ENCODE peak calls at places on chromosomes 7 and 10, in seven cellular contexts. G is stimulated activated CD4-positive, alpha-beta T cell treated with anti-CD3 and anti-CD28 coated beads, Interleukin-1b, Interleukin-23, amount 100 ng/mL, for 1 hour; B is left cardiac atrium; V is breast epithelium; Z is central memory CD4-positive, alpha-beta T cell; L is activated T-cell treated with anti-CD3 and anti-CD28 coated beads, Interleukin-2, amount 50 U/mL, for 24 hours; K is CD8-positive, alpha-beta memory T cell. W is an unnamed sample.

GRCh38 chr10:73586583-73586984 is 4.6 kb downstream of the USP54 start:
- DNase-seq in G (no peak), B (no peak), V (no peak), Z (no peak), L (no peak), K (no peak), W (no peak)

GRCh38 chr7:374706-375490 is 84.9 kb downstream of the FOXL3 start:
- DNase-seq in G (no peak), B (peak; percentile 14), V (peak; percentile 22), Z (no peak), L (no peak), K (no peak), W (no peak)

GRCh38 chr7:137996386-137996851 is 5.5 kb downstream of the CREB3L2 start:
- DNase-seq in G (no peak), B (peak; percentile 78), V (no peak), Z (no peak), L (no peak), K (no peak), W (no peak)

GRCh38 chr10:78305311-78305710 is 271.6 kb downstream of the RPS24 start:
- DNase-seq in G (no peak), B (no peak), V (peak; percentile 3), Z (no peak), L (no peak), K (no peak), W (no peak)

GRCh38 chr7:6294839-6295238 is 22.4 kb upstream of the CYTH3 start:
- DNase-seq in G (no peak), B (no peak), V (no peak), Z (no peak), L (no peak), K (no peak), W (no peak)

GRCh38 chr10:51895209-51895608 is 195.8 kb upstream of the CSTF2T start:
- DNase-seq in G (no peak), B (peak; percentile 65), V (peak; percentile 60), Z (no peak), L (no peak), K (no peak), W (no peak)

GRCh38 chr7:135247746-135248471 is 14.3 kb downstream of the STRA8 start:
- DNase-seq in G (no peak), B (no peak), V (no peak), Z (no peak), L (no peak), K (no peak), W (no peak)

GRCh38 chr7:49803812-49804211 is 30.4 kb downstream of the VWC2 start:
- DNase-seq in G (no peak), B (no peak), V (no peak), Z (no peak), L (no peak), K (no peak), W (no peak)

GRCh38 chr7:91554893-91555292 is 290.7 kb downstream of the FZD1 start:
- DNase-seq in G (no peak), B (no peak), V (no peak), Z (no peak), L (no peak), K (no peak), W (no peak)

GRCh38 chr7:22016547-22016946 is 70.8 kb upstream of the CDCA7L start:
- DNase-seq in G (no peak), B (no peak), V (no peak), Z (no peak), L (no peak), K (no peak), W (no peak)

GRCh38 chr10:91349381-91349780 is 60.8 kb upstream of the HECTD2 start:
- DNase-seq in G (no peak), B (peak; percentile 40), V (peak; percentile 79), Z (no peak), L (no peak), K (no peak), W (no peak)

GRCh38 chr7:51162724-51163329 is 153.8 kb downstream of the COBL start:
- DNase-seq in G (peak; percentile 53), B (peak; percentile 73), V (peak; percentile 73), Z (peak; percentile 44), L (peak; percentile 62), K (peak; percentile 35), W (peak; percentile 72)

GRCh38 chr7:157881062-157881771 is 544.4 kb downstream of the DNAJB6 start:
- DNase-seq in G (no peak), B (no peak), V (no peak), Z (peak; percentile 13), L (no peak), K (peak; percentile 41), W (no peak)

GRCh38 chr7:86747698-86748097 is 104.0 kb downstream of the GRM3 start:
- DNase-seq in G (no peak), B (no peak), V (no peak), Z (no peak), L (no peak), K (no peak), W (no peak)

GRCh38 chr10:44891721-44892120 is 19.4 kb upstream of the TMEM72 start:
- DNase-seq in G (no peak), B (no peak), V (no peak), Z (no peak), L (no peak), K (no peak), W (no peak)

GRCh38 chr7:108380527-108380926 is 75.7 kb downstream of the NRCAM start:
- DNase-seq in G (no peak), B (no peak), V (no peak), Z (no peak), L (no peak), K (no peak), W (no peak)

GRCh38 chr7:17665029-17665428 is 275.3 kb downstream of the SNX13 start:
- DNase-seq in G (no peak), B (no peak), V (no peak), Z (no peak), L (no peak), K (no peak), W (no peak)

GRCh38 chr7:76044375-76044774 is 3.4 kb downstream of the STYXL1 start:
- DNase-seq in G (no peak), B (no peak), V (no peak), Z (no peak), L (no peak), K (no peak), W (no peak)

GRCh38 chr10:46236537-46236887 is 50.3 kb upstream of the ANTXRL start:
- DNase-seq in G (no peak), B (no peak), V (no peak), Z (no peak), L (no peak), K (no peak), W (no peak)

GRCh38 chr7:12982178-12982577 is 294.7 kb downstream of the ARL4A start:
- DNase-seq in G (no peak), B (no peak), V (no peak), Z (no peak), L (no peak), K (no peak), W (no peak)

GRCh38 chr10:105197960-105198359 is 556.9 kb downstream of the SORCS3 start:
- DNase-seq in G (no peak), B (no peak), V (no peak), Z (no peak), L (no peak), K (no peak), W (no peak)

GRCh38 chr7:95602421-95602820 is 6.1 kb upstream of the PDK4 start:
- DNase-seq in G (no peak), B (no peak), V (no peak), Z (no peak), L (no peak), K (no peak), W (no peak)

GRCh38 chr7:134514663-134515062 is 12.7 kb upstream of the AKR1B10 start:
- DNase-seq in G (no peak), B (no peak), V (no peak), Z (peak; percentile 39), L (no peak), K (peak; percentile 54), W (peak; percentile 12)

GRCh38 chr7:116426428-116427156 is 72.9 kb upstream of the CAV2 start:
- DNase-seq in G (no peak), B (no peak), V (no peak), Z (no peak), L (no peak), K (no peak), W (no peak)